ENCODE peak calls at places on chromosomes 6 and 20, in nine cellular contexts. One of them, this sample, is unnamed.

GRCh38 chr6:112320561-112321300 is 26.4 kb upstream of the RFPL4B start:
- DNase-seq in neural progenitor cell: no peak
- DNase-seq in SJSA1: no peak
- DNase-seq in psoas muscle: no peak
- DNase-seq in heart left ventricle: no peak
- DNase-seq in HFF-Myc: no peak
- DNase-seq in naive thymus-derived CD4-positive, alpha-beta T cell: no peak
- DNase-seq in CD8-positive, alpha-beta memory T cell: no peak
- DNase-seq in spleen: no peak
- DNase-seq in this sample: no peak

GRCh38 chr6:34189806-34190503 is 44.1 kb upstream of the GRM4 start:
- DNase-seq in neural progenitor cell: no peak
- DNase-seq in SJSA1: no peak
- DNase-seq in psoas muscle: no peak
- DNase-seq in heart left ventricle: no peak
- DNase-seq in HFF-Myc: no peak
- DNase-seq in naive thymus-derived CD4-positive, alpha-beta T cell: peak
- DNase-seq in CD8-positive, alpha-beta memory T cell: peak
- DNase-seq in spleen: peak
- DNase-seq in this sample: peak

GRCh38 chr6:137233561-137234504 is 14.6 kb upstream of the IFNGR1 start:
- DNase-seq in neural progenitor cell: no peak
- DNase-seq in SJSA1: peak
- DNase-seq in psoas muscle: peak
- DNase-seq in heart left ventricle: peak
- DNase-seq in HFF-Myc: no peak
- DNase-seq in naive thymus-derived CD4-positive, alpha-beta T cell: no peak
- DNase-seq in CD8-positive, alpha-beta memory T cell: no peak
- DNase-seq in spleen: no peak
- DNase-seq in this sample: no peak

GRCh38 chr6:168388641-168389633 is 52.0 kb upstream of the SMOC2 start:
- DNase-seq in neural progenitor cell: no peak
- DNase-seq in SJSA1: no peak
- DNase-seq in psoas muscle: no peak
- DNase-seq in heart left ventricle: no peak
- DNase-seq in HFF-Myc: no peak
- DNase-seq in naive thymus-derived CD4-positive, alpha-beta T cell: no peak
- DNase-seq in CD8-positive, alpha-beta memory T cell: no peak
- DNase-seq in spleen: peak
- DNase-seq in this sample: no peak

GRCh38 chr6:157952751-157953479 is 28.7 kb upstream of the SYNJ2 start:
- DNase-seq in neural progenitor cell: no peak
- DNase-seq in SJSA1: no peak
- DNase-seq in psoas muscle: no peak
- DNase-seq in heart left ventricle: no peak
- DNase-seq in HFF-Myc: no peak
- DNase-seq in naive thymus-derived CD4-positive, alpha-beta T cell: no peak
- DNase-seq in CD8-positive, alpha-beta memory T cell: no peak
- DNase-seq in spleen: no peak
- DNase-seq in this sample: no peak

GRCh38 chr20:62501801-62502495 is 26.2 kb upstream of the GATA5 start:
- DNase-seq in neural progenitor cell: no peak
- DNase-seq in SJSA1: peak
- DNase-seq in psoas muscle: no peak
- DNase-seq in heart left ventricle: no peak
- DNase-seq in HFF-Myc: no peak
- DNase-seq in naive thymus-derived CD4-positive, alpha-beta T cell: no peak
- DNase-seq in CD8-positive, alpha-beta memory T cell: no peak
- DNase-seq in spleen: no peak
- DNase-seq in this sample: peak

GRCh38 chr6:26003102-26003694 is 40.6 kb downstream of the TRIM38 start:
- DNase-seq in neural progenitor cell: peak
- DNase-seq in SJSA1: peak
- DNase-seq in psoas muscle: peak
- DNase-seq in heart left ventricle: peak
- DNase-seq in HFF-Myc: no peak
- DNase-seq in naive thymus-derived CD4-positive, alpha-beta T cell: peak
- DNase-seq in CD8-positive, alpha-beta memory T cell: peak
- DNase-seq in spleen: no peak
- DNase-seq in this sample: peak

GRCh38 chr6:163301721-163302635 is 112.5 kb upstream of the QKI start:
- DNase-seq in neural progenitor cell: peak
- DNase-seq in SJSA1: peak
- DNase-seq in psoas muscle: no peak
- DNase-seq in heart left ventricle: no peak
- DNase-seq in HFF-Myc: no peak
- DNase-seq in naive thymus-derived CD4-positive, alpha-beta T cell: no peak
- DNase-seq in CD8-positive, alpha-beta memory T cell: no peak
- DNase-seq in spleen: no peak
- DNase-seq in this sample: no peak

GRCh38 chr6:169075211-169075621 is 178.4 kb downstream of the THBS2 start:
- DNase-seq in neural progenitor cell: no peak
- DNase-seq in SJSA1: no peak
- DNase-seq in psoas muscle: peak
- DNase-seq in heart left ventricle: peak
- DNase-seq in HFF-Myc: no peak
- DNase-seq in naive thymus-derived CD4-positive, alpha-beta T cell: no peak
- DNase-seq in CD8-positive, alpha-beta memory T cell: no peak
- DNase-seq in spleen: no peak
- DNase-seq in this sample: no peak

GRCh38 chr6:26264547-26264946 is 100.5 kb upstream of the BTN3A2 start:
- DNase-seq in neural progenitor cell: peak
- DNase-seq in SJSA1: no peak
- DNase-seq in psoas muscle: no peak
- DNase-seq in heart left ventricle: no peak
- DNase-seq in HFF-Myc: no peak
- DNase-seq in naive thymus-derived CD4-positive, alpha-beta T cell: no peak
- DNase-seq in CD8-positive, alpha-beta memory T cell: no peak
- DNase-seq in spleen: no peak
- DNase-seq in this sample: no peak

GRCh38 chr6:57173886-57174510 is 1.9 kb downstream of the BAG2 start:
- DNase-seq in neural progenitor cell: peak
- DNase-seq in SJSA1: peak
- DNase-seq in psoas muscle: no peak
- DNase-seq in heart left ventricle: no peak
- DNase-seq in HFF-Myc: peak
- DNase-seq in naive thymus-derived CD4-positive, alpha-beta T cell: no peak
- DNase-seq in CD8-positive, alpha-beta memory T cell: no peak
- DNase-seq in spleen: no peak
- DNase-seq in this sample: peak

GRCh38 chr20:17652411-17652810 is 29.6 kb downstream of the RRBP1 start:
- DNase-seq in neural progenitor cell: no peak
- DNase-seq in SJSA1: no peak
- DNase-seq in psoas muscle: no peak
- DNase-seq in heart left ventricle: no peak
- DNase-seq in HFF-Myc: no peak
- DNase-seq in naive thymus-derived CD4-positive, alpha-beta T cell: no peak
- DNase-seq in CD8-positive, alpha-beta memory T cell: no peak
- DNase-seq in spleen: peak
- DNase-seq in this sample: no peak

GRCh38 chr20:21048841-21049273 is 57.3 kb downstream of the LINC00237 start:
- DNase-seq in neural progenitor cell: peak
- DNase-seq in SJSA1: peak
- DNase-seq in psoas muscle: peak
- DNase-seq in heart left ventricle: no peak
- DNase-seq in HFF-Myc: no peak
- DNase-seq in naive thymus-derived CD4-positive, alpha-beta T cell: peak
- DNase-seq in CD8-positive, alpha-beta memory T cell: peak
- DNase-seq in spleen: peak
- DNase-seq in this sample: peak

GRCh38 chr20:37236462-37236861 is 25.2 kb downstream of the GHRH start:
- DNase-seq in neural progenitor cell: no peak
- DNase-seq in SJSA1: no peak
- DNase-seq in psoas muscle: no peak
- DNase-seq in heart left ventricle: peak
- DNase-seq in HFF-Myc: no peak
- DNase-seq in naive thymus-derived CD4-positive, alpha-beta T cell: no peak
- DNase-seq in CD8-positive, alpha-beta memory T cell: no peak
- DNase-seq in spleen: no peak
- DNase-seq in this sample: no peak

GRCh38 chr6:70714716-70715257 is 47.1 kb downstream of the SMAP1 start:
- DNase-seq in neural progenitor cell: no peak
- DNase-seq in SJSA1: no peak
- DNase-seq in psoas muscle: no peak
- DNase-seq in heart left ventricle: no peak
- DNase-seq in HFF-Myc: no peak
- DNase-seq in naive thymus-derived CD4-positive, alpha-beta T cell: no peak
- DNase-seq in CD8-positive, alpha-beta memory T cell: no peak
- DNase-seq in spleen: no peak
- DNase-seq in this sample: no peak

GRCh38 chr6:148973809-148974208 is 227.0 kb downstream of the UST start:
- DNase-seq in neural progenitor cell: no peak
- DNase-seq in SJSA1: peak
- DNase-seq in psoas muscle: no peak
- DNase-seq in heart left ventricle: no peak
- DNase-seq in HFF-Myc: no peak
- DNase-seq in naive thymus-derived CD4-positive, alpha-beta T cell: no peak
- DNase-seq in CD8-positive, alpha-beta memory T cell: no peak
- DNase-seq in spleen: no peak
- DNase-seq in this sample: no peak

GRCh38 chr6:22737331-22737730 is 168.0 kb downstream of the HDGFL1 start:
- DNase-seq in neural progenitor cell: peak
- DNase-seq in SJSA1: peak
- DNase-seq in psoas muscle: peak
- DNase-seq in heart left ventricle: peak
- DNase-seq in HFF-Myc: no peak
- DNase-seq in naive thymus-derived CD4-positive, alpha-beta T cell: no peak
- DNase-seq in CD8-positive, alpha-beta memory T cell: no peak
- DNase-seq in spleen: no peak
- DNase-seq in this sample: peak

GRCh38 chr6:21199246-21199645 is 394.3 kb upstream of the SOX4 start:
- DNase-seq in neural progenitor cell: peak
- DNase-seq in SJSA1: no peak
- DNase-seq in psoas muscle: no peak
- DNase-seq in heart left ventricle: no peak
- DNase-seq in HFF-Myc: no peak
- DNase-seq in naive thymus-derived CD4-positive, alpha-beta T cell: no peak
- DNase-seq in CD8-positive, alpha-beta memory T cell: no peak
- DNase-seq in spleen: no peak
- DNase-seq in this sample: no peak

GRCh38 chr6:28544211-28544610 is 18.5 kb downstream of the GPX5 start:
- DNase-seq in neural progenitor cell: peak
- DNase-seq in SJSA1: no peak
- DNase-seq in psoas muscle: no peak
- DNase-seq in heart left ventricle: no peak
- DNase-seq in HFF-Myc: no peak
- DNase-seq in naive thymus-derived CD4-positive, alpha-beta T cell: no peak
- DNase-seq in CD8-positive, alpha-beta memory T cell: no peak
- DNase-seq in spleen: no peak
- DNase-seq in this sample: peak

GRCh38 chr6:155313602-155314091 is 637 bp downstream of the TFB1M start:
- DNase-seq in neural progenitor cell: no peak
- DNase-seq in SJSA1: no peak
- DNase-seq in psoas muscle: no peak
- DNase-seq in heart left ventricle: no peak
- DNase-seq in HFF-Myc: no peak
- DNase-seq in naive thymus-derived CD4-positive, alpha-beta T cell: no peak
- DNase-seq in CD8-positive, alpha-beta memory T cell: no peak
- DNase-seq in spleen: no peak
- DNase-seq in this sample: peak

GRCh38 chr6:169106176-169106575 is 147.5 kb downstream of the THBS2 start:
- DNase-seq in neural progenitor cell: no peak
- DNase-seq in SJSA1: peak
- DNase-seq in psoas muscle: no peak
- DNase-seq in heart left ventricle: no peak
- DNase-seq in HFF-Myc: no peak
- DNase-seq in naive thymus-derived CD4-positive, alpha-beta T cell: no peak
- DNase-seq in CD8-positive, alpha-beta memory T cell: no peak
- DNase-seq in spleen: no peak
- DNase-seq in this sample: no peak

GRCh38 chr20:33072813-33073212 is 6.6 kb upstream of the BPIFB4 start:
- DNase-seq in neural progenitor cell: no peak
- DNase-seq in SJSA1: no peak
- DNase-seq in psoas muscle: no peak
- DNase-seq in heart left ventricle: no peak
- DNase-seq in HFF-Myc: no peak
- DNase-seq in naive thymus-derived CD4-positive, alpha-beta T cell: no peak
- DNase-seq in CD8-positive, alpha-beta memory T cell: no peak
- DNase-seq in spleen: no peak
- DNase-seq in this sample: no peak

GRCh38 chr20:53679597-53680309 is 86.1 kb upstream of the ZNF217 start:
- DNase-seq in neural progenitor cell: peak
- DNase-seq in SJSA1: peak
- DNase-seq in psoas muscle: no peak
- DNase-seq in heart left ventricle: no peak
- DNase-seq in HFF-Myc: no peak
- DNase-seq in naive thymus-derived CD4-positive, alpha-beta T cell: no peak
- DNase-seq in CD8-positive, alpha-beta memory T cell: no peak
- DNase-seq in spleen: no peak
- DNase-seq in this sample: no peak
- H3K4me3 ChIP-seq in neural progenitor cell: peak
- H3K4me3 ChIP-seq in SJSA1: no peak
- H3K4me3 ChIP-seq in psoas muscle: no peak
- H3K4me3 ChIP-seq in heart left ventricle: no peak
- H3K4me3 ChIP-seq in HFF-Myc: no peak
- H3K4me3 ChIP-seq in naive thymus-derived CD4-positive, alpha-beta T cell: no peak
- H3K4me3 ChIP-seq in CD8-positive, alpha-beta memory T cell: no peak
- H3K4me3 ChIP-seq in spleen: no peak
- H3K4me3 ChIP-seq in this sample: no peak

DNA sequence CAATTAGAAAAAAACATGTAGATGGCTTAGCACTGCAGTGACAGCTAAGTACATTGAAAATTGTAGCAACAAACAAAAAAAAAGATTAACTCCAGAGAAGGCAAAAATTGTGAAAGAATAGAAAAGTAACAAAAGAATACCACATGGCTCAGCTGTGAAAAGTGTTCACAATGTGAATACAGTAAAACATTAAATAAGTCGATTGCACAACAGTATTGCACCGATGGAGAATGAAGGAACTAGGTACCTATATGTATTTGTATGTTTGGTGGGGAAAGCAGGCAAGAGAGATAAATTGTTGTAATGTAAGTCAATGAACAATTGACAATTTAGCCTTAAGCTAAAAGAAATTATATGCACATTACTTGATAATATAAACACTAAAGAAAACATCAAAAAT is 59.4 kb downstream of the TBC1D32 start:
- DNase-seq in neural progenitor cell: no peak
- DNase-seq in SJSA1: no peak
- DNase-seq in psoas muscle: no peak
- DNase-seq in heart left ventricle: no peak
- DNase-seq in HFF-Myc: no peak
- DNase-seq in naive thymus-derived CD4-positive, alpha-beta T cell: no peak
- DNase-seq in CD8-positive, alpha-beta memory T cell: no peak
- DNase-seq in spleen: no peak
- DNase-seq in this sample: no peak
- H3K4me3 ChIP-seq in neural progenitor cell: no peak
- H3K4me3 ChIP-seq in SJSA1: no peak
- H3K4me3 ChIP-seq in psoas muscle: no peak
- H3K4me3 ChIP-seq in heart left ventricle: no peak
- H3K4me3 ChIP-seq in HFF-Myc: no peak
- H3K4me3 ChIP-seq in naive thymus-derived CD4-positive, alpha-beta T cell: no peak
- H3K4me3 ChIP-seq in CD8-positive, alpha-beta memory T cell: no peak
- H3K4me3 ChIP-seq in spleen: no peak
- H3K4me3 ChIP-seq in this sample: no peak

GRCh38 chr20:43669332-43669731 is 2.4 kb downstream of the MYBL2 start:
- DNase-seq in neural progenitor cell: no peak
- DNase-seq in SJSA1: no peak
- DNase-seq in psoas muscle: no peak
- DNase-seq in heart left ventricle: no peak
- DNase-seq in HFF-Myc: no peak
- DNase-seq in naive thymus-derived CD4-positive, alpha-beta T cell: no peak
- DNase-seq in CD8-positive, alpha-beta memory T cell: no peak
- DNase-seq in spleen: peak
- DNase-seq in this sample: no peak
- H3K4me3 ChIP-seq in neural progenitor cell: no peak
- H3K4me3 ChIP-seq in SJSA1: no peak
- H3K4me3 ChIP-seq in psoas muscle: no peak
- H3K4me3 ChIP-seq in heart left ventricle: no peak
- H3K4me3 ChIP-seq in HFF-Myc: no peak
- H3K4me3 ChIP-seq in naive thymus-derived CD4-positive, alpha-beta T cell: no peak
- H3K4me3 ChIP-seq in CD8-positive, alpha-beta memory T cell: no peak
- H3K4me3 ChIP-seq in spleen: no peak
- H3K4me3 ChIP-seq in this sample: no peak

GRCh38 chr20:58554541-58554940 is 39.3 kb upstream of the APCDD1L start:
- DNase-seq in neural progenitor cell: no peak
- DNase-seq in SJSA1: no peak
- DNase-seq in psoas muscle: no peak
- DNase-seq in heart left ventricle: no peak
- DNase-seq in HFF-Myc: no peak
- DNase-seq in naive thymus-derived CD4-positive, alpha-beta T cell: no peak
- DNase-seq in CD8-positive, alpha-beta memory T cell: no peak
- DNase-seq in spleen: no peak
- DNase-seq in this sample: no peak
- H3K4me3 ChIP-seq in neural progenitor cell: no peak
- H3K4me3 ChIP-seq in SJSA1: no peak
- H3K4me3 ChIP-seq in psoas muscle: no peak
- H3K4me3 ChIP-seq in heart left ventricle: no peak
- H3K4me3 ChIP-seq in HFF-Myc: no peak
- H3K4me3 ChIP-seq in naive thymus-derived CD4-positive, alpha-beta T cell: no peak
- H3K4me3 ChIP-seq in CD8-positive, alpha-beta memory T cell: no peak
- H3K4me3 ChIP-seq in spleen: no peak
- H3K4me3 ChIP-seq in this sample: no peak

This sample was measured in GM12865.